ENCODE peak calls at places on chromosomes 7 and 10, in six cellular contexts. One of them, this sample, is unnamed.

GRCh38 chr7:103538964-103539709 is 93.1 kb upstream of the SLC26A5 start:
- DNase-seq in iris pigment epithelial cell: no peak
- DNase-seq in CD4-positive, alpha-beta memory T cell: no peak
- DNase-seq in stimulated activated CD4-positive, alpha-beta T cell treated with anti-CD3 and anti-CD28 coated beads, Interleukin-4, amount 100 ng/mL, for 4 hours: no peak
- DNase-seq in epithelial cell of esophagus: no peak
- DNase-seq in stimulated activated CD8-positive, alpha-beta memory T cell treated with anti-CD3 and anti-CD28 coated beads, Interleukin-15, amount 100 ng/mL, for 24 hours: no peak
- DNase-seq in this sample: peak; percentile 53

GRCh38 chr7:47284691-47285246 is 297.1 kb downstream of the TNS3 start:
- DNase-seq in epithelial cell of esophagus: no peak
- DNase-seq in stimulated activated CD4-positive, alpha-beta T cell treated with anti-CD3 and anti-CD28 coated beads, Interleukin-4, amount 100 ng/mL, for 4 hours: no peak
- DNase-seq in stimulated activated CD8-positive, alpha-beta memory T cell treated with anti-CD3 and anti-CD28 coated beads, Interleukin-15, amount 100 ng/mL, for 24 hours: no peak
- DNase-seq in CD4-positive, alpha-beta memory T cell: no peak
- DNase-seq in iris pigment epithelial cell: no peak
- DNase-seq in this sample: no peak

GRCh38 chr10:49767752-49768151 is 5.6 kb upstream of the OGDHL start:
- DNase-seq in stimulated activated CD4-positive, alpha-beta T cell treated with anti-CD3 and anti-CD28 coated beads, Interleukin-4, amount 100 ng/mL, for 4 hours: no peak
- DNase-seq in stimulated activated CD8-positive, alpha-beta memory T cell treated with anti-CD3 and anti-CD28 coated beads, Interleukin-15, amount 100 ng/mL, for 24 hours: no peak
- DNase-seq in iris pigment epithelial cell: no peak
- DNase-seq in epithelial cell of esophagus: no peak
- DNase-seq in CD4-positive, alpha-beta memory T cell: no peak
- DNase-seq in this sample: no peak

GRCh38 chr10:112307631-112308502 is 24.7 kb downstream of the TECTB start:
- DNase-seq in epithelial cell of esophagus: peak; percentile 60
- DNase-seq in CD4-positive, alpha-beta memory T cell: peak; percentile 6
- DNase-seq in stimulated activated CD4-positive, alpha-beta T cell treated with anti-CD3 and anti-CD28 coated beads, Interleukin-4, amount 100 ng/mL, for 4 hours: no peak
- DNase-seq in iris pigment epithelial cell: peak; percentile 43
- DNase-seq in stimulated activated CD8-positive, alpha-beta memory T cell treated with anti-CD3 and anti-CD28 coated beads, Interleukin-15, amount 100 ng/mL, for 24 hours: no peak
- DNase-seq in this sample: peak; percentile 22

GRCh38 chr7:80014507-80014906 is 120.1 kb upstream of the GNAI1 start:
- DNase-seq in stimulated activated CD4-positive, alpha-beta T cell treated with anti-CD3 and anti-CD28 coated beads, Interleukin-4, amount 100 ng/mL, for 4 hours: no peak
- DNase-seq in iris pigment epithelial cell: peak; percentile 89
- DNase-seq in CD4-positive, alpha-beta memory T cell: no peak
- DNase-seq in stimulated activated CD8-positive, alpha-beta memory T cell treated with anti-CD3 and anti-CD28 coated beads, Interleukin-15, amount 100 ng/mL, for 24 hours: no peak
- DNase-seq in epithelial cell of esophagus: peak; percentile 34
- DNase-seq in this sample: no peak

GRCh38 chr7:15407910-15408309 is 153.9 kb downstream of the AGMO start:
- DNase-seq in stimulated activated CD8-positive, alpha-beta memory T cell treated with anti-CD3 and anti-CD28 coated beads, Interleukin-15, amount 100 ng/mL, for 24 hours: no peak
- DNase-seq in stimulated activated CD4-positive, alpha-beta T cell treated with anti-CD3 and anti-CD28 coated beads, Interleukin-4, amount 100 ng/mL, for 4 hours: no peak
- DNase-seq in iris pigment epithelial cell: no peak
- DNase-seq in epithelial cell of esophagus: no peak
- DNase-seq in CD4-positive, alpha-beta memory T cell: no peak
- DNase-seq in this sample: no peak

GRCh38 chr10:124601016-124601415 is 139.4 kb downstream of the LHPP start:
- DNase-seq in iris pigment epithelial cell: no peak
- DNase-seq in epithelial cell of esophagus: no peak
- DNase-seq in stimulated activated CD8-positive, alpha-beta memory T cell treated with anti-CD3 and anti-CD28 coated beads, Interleukin-15, amount 100 ng/mL, for 24 hours: no peak
- DNase-seq in CD4-positive, alpha-beta memory T cell: no peak
- DNase-seq in stimulated activated CD4-positive, alpha-beta T cell treated with anti-CD3 and anti-CD28 coated beads, Interleukin-4, amount 100 ng/mL, for 4 hours: no peak
- DNase-seq in this sample: no peak

GRCh38 chr7:27586825-27587224 is 75.9 kb downstream of the HIBADH start:
- DNase-seq in epithelial cell of esophagus: no peak
- DNase-seq in stimulated activated CD4-positive, alpha-beta T cell treated with anti-CD3 and anti-CD28 coated beads, Interleukin-4, amount 100 ng/mL, for 4 hours: no peak
- DNase-seq in stimulated activated CD8-positive, alpha-beta memory T cell treated with anti-CD3 and anti-CD28 coated beads, Interleukin-15, amount 100 ng/mL, for 24 hours: no peak
- DNase-seq in CD4-positive, alpha-beta memory T cell: no peak
- DNase-seq in iris pigment epithelial cell: no peak
- DNase-seq in this sample: no peak

GRCh38 chr10:61662794-61663259 is at the start of gene CABCOCO1:
- DNase-seq in CD4-positive, alpha-beta memory T cell: no peak
- DNase-seq in stimulated activated CD8-positive, alpha-beta memory T cell treated with anti-CD3 and anti-CD28 coated beads, Interleukin-15, amount 100 ng/mL, for 24 hours: no peak
- DNase-seq in iris pigment epithelial cell: peak; percentile 56
- DNase-seq in stimulated activated CD4-positive, alpha-beta T cell treated with anti-CD3 and anti-CD28 coated beads, Interleukin-4, amount 100 ng/mL, for 4 hours: no peak
- DNase-seq in epithelial cell of esophagus: peak; percentile 48
- DNase-seq in this sample: no peak

GRCh38 chr10:91251430-91252056 is 31.1 kb downstream of the PCGF5 start:
- DNase-seq in stimulated activated CD8-positive, alpha-beta memory T cell treated with anti-CD3 and anti-CD28 coated beads, Interleukin-15, amount 100 ng/mL, for 24 hours: no peak
- DNase-seq in iris pigment epithelial cell: peak; percentile 48
- DNase-seq in stimulated activated CD4-positive, alpha-beta T cell treated with anti-CD3 and anti-CD28 coated beads, Interleukin-4, amount 100 ng/mL, for 4 hours: peak; percentile 38
- DNase-seq in epithelial cell of esophagus: peak; percentile 60
- DNase-seq in CD4-positive, alpha-beta memory T cell: peak; percentile 65
- DNase-seq in this sample: peak; percentile 72

GRCh38 chr10:14089556-14090297 is 241.0 kb downstream of the FRMD4A start:
- DNase-seq in CD4-positive, alpha-beta memory T cell: no peak
- DNase-seq in iris pigment epithelial cell: no peak
- DNase-seq in stimulated activated CD8-positive, alpha-beta memory T cell treated with anti-CD3 and anti-CD28 coated beads, Interleukin-15, amount 100 ng/mL, for 24 hours: no peak
- DNase-seq in stimulated activated CD4-positive, alpha-beta T cell treated with anti-CD3 and anti-CD28 coated beads, Interleukin-4, amount 100 ng/mL, for 4 hours: no peak
- DNase-seq in epithelial cell of esophagus: no peak
- DNase-seq in this sample: no peak

GRCh38 chr7:105896407-105896842 is 20.0 kb upstream of the ATXN7L1 start:
- DNase-seq in stimulated activated CD4-positive, alpha-beta T cell treated with anti-CD3 and anti-CD28 coated beads, Interleukin-4, amount 100 ng/mL, for 4 hours: no peak
- DNase-seq in CD4-positive, alpha-beta memory T cell: peak; percentile 20
- DNase-seq in stimulated activated CD8-positive, alpha-beta memory T cell treated with anti-CD3 and anti-CD28 coated beads, Interleukin-15, amount 100 ng/mL, for 24 hours: no peak
- DNase-seq in epithelial cell of esophagus: no peak
- DNase-seq in iris pigment epithelial cell: no peak
- DNase-seq in this sample: peak; percentile 65

GRCh38 chr7:141477866-141478265 is 73.3 kb upstream of the AGK start:
- DNase-seq in stimulated activated CD4-positive, alpha-beta T cell treated with anti-CD3 and anti-CD28 coated beads, Interleukin-4, amount 100 ng/mL, for 4 hours: no peak
- DNase-seq in CD4-positive, alpha-beta memory T cell: no peak
- DNase-seq in iris pigment epithelial cell: no peak
- DNase-seq in epithelial cell of esophagus: peak; percentile 11
- DNase-seq in stimulated activated CD8-positive, alpha-beta memory T cell treated with anti-CD3 and anti-CD28 coated beads, Interleukin-15, amount 100 ng/mL, for 24 hours: no peak
- DNase-seq in this sample: no peak

GRCh38 chr7:3301831-3302618 is 973 bp downstream of the SDK1 start:
- DNase-seq in CD4-positive, alpha-beta memory T cell: no peak
- DNase-seq in epithelial cell of esophagus: peak; percentile 9
- DNase-seq in stimulated activated CD4-positive, alpha-beta T cell treated with anti-CD3 and anti-CD28 coated beads, Interleukin-4, amount 100 ng/mL, for 4 hours: no peak
- DNase-seq in iris pigment epithelial cell: peak; percentile 33
- DNase-seq in stimulated activated CD8-positive, alpha-beta memory T cell treated with anti-CD3 and anti-CD28 coated beads, Interleukin-15, amount 100 ng/mL, for 24 hours: no peak
- DNase-seq in this sample: peak; percentile 53

GRCh38 chr10:24849051-24849450 is 103.4 kb downstream of the PRTFDC1 start:
- DNase-seq in stimulated activated CD4-positive, alpha-beta T cell treated with anti-CD3 and anti-CD28 coated beads, Interleukin-4, amount 100 ng/mL, for 4 hours: no peak
- DNase-seq in iris pigment epithelial cell: no peak
- DNase-seq in stimulated activated CD8-positive, alpha-beta memory T cell treated with anti-CD3 and anti-CD28 coated beads, Interleukin-15, amount 100 ng/mL, for 24 hours: no peak
- DNase-seq in CD4-positive, alpha-beta memory T cell: no peak
- DNase-seq in epithelial cell of esophagus: peak; percentile 63
- DNase-seq in this sample: no peak

GRCh38 chr7:95686109-95686508 is 86.2 kb upstream of the DYNC1I1 start:
- DNase-seq in stimulated activated CD8-positive, alpha-beta memory T cell treated with anti-CD3 and anti-CD28 coated beads, Interleukin-15, amount 100 ng/mL, for 24 hours: no peak
- DNase-seq in iris pigment epithelial cell: peak; percentile 73
- DNase-seq in CD4-positive, alpha-beta memory T cell: no peak
- DNase-seq in stimulated activated CD4-positive, alpha-beta T cell treated with anti-CD3 and anti-CD28 coated beads, Interleukin-4, amount 100 ng/mL, for 4 hours: no peak
- DNase-seq in epithelial cell of esophagus: peak; percentile 74
- DNase-seq in this sample: peak; percentile 37

GRCh38 chr10:102208311-102209035 is 17.6 kb upstream of the ELOVL3 start:
- DNase-seq in stimulated activated CD4-positive, alpha-beta T cell treated with anti-CD3 and anti-CD28 coated beads, Interleukin-4, amount 100 ng/mL, for 4 hours: no peak
- DNase-seq in epithelial cell of esophagus: no peak
- DNase-seq in stimulated activated CD8-positive, alpha-beta memory T cell treated with anti-CD3 and anti-CD28 coated beads, Interleukin-15, amount 100 ng/mL, for 24 hours: no peak
- DNase-seq in CD4-positive, alpha-beta memory T cell: no peak
- DNase-seq in iris pigment epithelial cell: no peak
- DNase-seq in this sample: no peak

GRCh38 chr7:868189-868486 is 8.2 kb upstream of the GET4 start:
- DNase-seq in epithelial cell of esophagus: no peak
- DNase-seq in stimulated activated CD8-positive, alpha-beta memory T cell treated with anti-CD3 and anti-CD28 coated beads, Interleukin-15, amount 100 ng/mL, for 24 hours: no peak
- DNase-seq in iris pigment epithelial cell: no peak
- DNase-seq in stimulated activated CD4-positive, alpha-beta T cell treated with anti-CD3 and anti-CD28 coated beads, Interleukin-4, amount 100 ng/mL, for 4 hours: no peak
- DNase-seq in CD4-positive, alpha-beta memory T cell: no peak
- DNase-seq in this sample: no peak

GRCh38 chr10:78802866-78803265 is 265.9 kb upstream of the ZMIZ1 start:
- DNase-seq in epithelial cell of esophagus: peak; percentile 68
- DNase-seq in stimulated activated CD8-positive, alpha-beta memory T cell treated with anti-CD3 and anti-CD28 coated beads, Interleukin-15, amount 100 ng/mL, for 24 hours: no peak
- DNase-seq in iris pigment epithelial cell: peak; percentile 48
- DNase-seq in CD4-positive, alpha-beta memory T cell: no peak
- DNase-seq in stimulated activated CD4-positive, alpha-beta T cell treated with anti-CD3 and anti-CD28 coated beads, Interleukin-4, amount 100 ng/mL, for 4 hours: no peak
- DNase-seq in this sample: no peak

GRCh38 chr7:124907490-124907889 is 22.1 kb downstream of the POT1 start:
- DNase-seq in stimulated activated CD8-positive, alpha-beta memory T cell treated with anti-CD3 and anti-CD28 coated beads, Interleukin-15, amount 100 ng/mL, for 24 hours: no peak
- DNase-seq in CD4-positive, alpha-beta memory T cell: no peak
- DNase-seq in epithelial cell of esophagus: no peak
- DNase-seq in iris pigment epithelial cell: peak; percentile 15
- DNase-seq in stimulated activated CD4-positive, alpha-beta T cell treated with anti-CD3 and anti-CD28 coated beads, Interleukin-4, amount 100 ng/mL, for 4 hours: no peak
- DNase-seq in this sample: no peak

GRCh38 chr7:128459394-128459878 is 3.8 kb downstream of the HILPDA start:
- DNase-seq in CD4-positive, alpha-beta memory T cell: peak; percentile 73
- DNase-seq in stimulated activated CD4-positive, alpha-beta T cell treated with anti-CD3 and anti-CD28 coated beads, Interleukin-4, amount 100 ng/mL, for 4 hours: peak; percentile 66
- DNase-seq in epithelial cell of esophagus: peak; percentile 76
- DNase-seq in stimulated activated CD8-positive, alpha-beta memory T cell treated with anti-CD3 and anti-CD28 coated beads, Interleukin-15, amount 100 ng/mL, for 24 hours: no peak
- DNase-seq in iris pigment epithelial cell: peak; percentile 80
- DNase-seq in this sample: peak; percentile 79

GRCh38 chr7:50832744-50833143 is 50.0 kb upstream of the GRB10 start:
- DNase-seq in stimulated activated CD4-positive, alpha-beta T cell treated with anti-CD3 and anti-CD28 coated beads, Interleukin-4, amount 100 ng/mL, for 4 hours: no peak
- DNase-seq in epithelial cell of esophagus: peak; percentile 88
- DNase-seq in stimulated activated CD8-positive, alpha-beta memory T cell treated with anti-CD3 and anti-CD28 coated beads, Interleukin-15, amount 100 ng/mL, for 24 hours: no peak
- DNase-seq in CD4-positive, alpha-beta memory T cell: no peak
- DNase-seq in iris pigment epithelial cell: peak; percentile 70
- DNase-seq in this sample: no peak

GRCh38 chr7:24339575-24339974 is 55.6 kb downstream of the NPY start:
- DNase-seq in CD4-positive, alpha-beta memory T cell: no peak
- DNase-seq in stimulated activated CD4-positive, alpha-beta T cell treated with anti-CD3 and anti-CD28 coated beads, Interleukin-4, amount 100 ng/mL, for 4 hours: no peak
- DNase-seq in epithelial cell of esophagus: no peak
- DNase-seq in stimulated activated CD8-positive, alpha-beta memory T cell treated with anti-CD3 and anti-CD28 coated beads, Interleukin-15, amount 100 ng/mL, for 24 hours: no peak
- DNase-seq in iris pigment epithelial cell: no peak
- DNase-seq in this sample: no peak

GRCh38 chr7:138667535-138667934 is 33.6 kb downstream of the SVOPL start:
- DNase-seq in CD4-positive, alpha-beta memory T cell: no peak
- DNase-seq in iris pigment epithelial cell: no peak
- DNase-seq in epithelial cell of esophagus: no peak
- DNase-seq in stimulated activated CD8-positive, alpha-beta memory T cell treated with anti-CD3 and anti-CD28 coated beads, Interleukin-15, amount 100 ng/mL, for 24 hours: no peak
- DNase-seq in stimulated activated CD4-positive, alpha-beta T cell treated with anti-CD3 and anti-CD28 coated beads, Interleukin-4, amount 100 ng/mL, for 4 hours: no peak
- DNase-seq in this sample: no peak

GRCh38 chr7:29639887-29640600 is 76.4 kb downstream of the PRR15 start:
- DNase-seq in stimulated activated CD4-positive, alpha-beta T cell treated with anti-CD3 and anti-CD28 coated beads, Interleukin-4, amount 100 ng/mL, for 4 hours: no peak
- DNase-seq in stimulated activated CD8-positive, alpha-beta memory T cell treated with anti-CD3 and anti-CD28 coated beads, Interleukin-15, amount 100 ng/mL, for 24 hours: no peak
- DNase-seq in iris pigment epithelial cell: no peak
- DNase-seq in epithelial cell of esophagus: peak; percentile 19
- DNase-seq in CD4-positive, alpha-beta memory T cell: no peak
- DNase-seq in this sample: peak; percentile 80

GRCh38 chr10:17216217-17216900 is 11.7 kb upstream of the VIM start:
- DNase-seq in stimulated activated CD8-positive, alpha-beta memory T cell treated with anti-CD3 and anti-CD28 coated beads, Interleukin-15, amount 100 ng/mL, for 24 hours: no peak
- DNase-seq in epithelial cell of esophagus: peak; percentile 93
- DNase-seq in stimulated activated CD4-positive, alpha-beta T cell treated with anti-CD3 and anti-CD28 coated beads, Interleukin-4, amount 100 ng/mL, for 4 hours: no peak
- DNase-seq in iris pigment epithelial cell: peak; percentile 98
- DNase-seq in CD4-positive, alpha-beta memory T cell: peak; percentile 36
- DNase-seq in this sample: no peak